ENCODE peak calls at places on chromosomes 7 and 10, in six cellular contexts. One of them, this sample, is unnamed.

GRCh38 chr10:62501547-62501946 is 127.4 kb downstream of the ZNF365 start:
- DNase-seq in HFFc6: peak; percentile 24
- DNase-seq in NCI-H1092: no peak
- DNase-seq in HT-29: no peak
- DNase-seq in NCI-H1417: no peak
- DNase-seq in A549: no peak
- DNase-seq in this sample: no peak

GRCh38 chr10:59508296-59508695 is 145.9 kb upstream of the FAM13C start:
- DNase-seq in HT-29: peak; percentile 3
- DNase-seq in NCI-H1092: no peak
- DNase-seq in NCI-H1417: no peak
- DNase-seq in HFFc6: no peak
- DNase-seq in A549: no peak
- DNase-seq in this sample: peak; percentile 21

GRCh38 chr7:33910756-33911155 is 5.4 kb downstream of the BMPER start:
- DNase-seq in HT-29: no peak
- DNase-seq in NCI-H1417: no peak
- DNase-seq in HFFc6: no peak
- DNase-seq in A549: no peak
- DNase-seq in NCI-H1092: no peak
- DNase-seq in this sample: no peak

GRCh38 chr7:30911561-30911969 is at the start of gene AQP1:
- DNase-seq in HT-29: peak; percentile 58
- DNase-seq in HFFc6: no peak
- DNase-seq in NCI-H1417: no peak
- DNase-seq in A549: no peak
- DNase-seq in NCI-H1092: no peak
- DNase-seq in this sample: no peak

GRCh38 chr10:24382979-24383663 is 174.2 kb downstream of the KIAA1217 start:
- DNase-seq in HFFc6: no peak
- DNase-seq in HT-29: peak; percentile 55
- DNase-seq in A549: no peak
- DNase-seq in NCI-H1092: no peak
- DNase-seq in NCI-H1417: no peak
- DNase-seq in this sample: no peak

GRCh38 chr7:108417926-108418325 is 38.3 kb downstream of the NRCAM start:
- DNase-seq in NCI-H1417: no peak
- DNase-seq in NCI-H1092: no peak
- DNase-seq in HT-29: no peak
- DNase-seq in A549: no peak
- DNase-seq in HFFc6: no peak
- DNase-seq in this sample: peak; percentile 38

GRCh38 chr7:17466201-17466600 is 167.7 kb downstream of the AHR start:
- DNase-seq in NCI-H1092: no peak
- DNase-seq in HFFc6: no peak
- DNase-seq in A549: no peak
- DNase-seq in NCI-H1417: no peak
- DNase-seq in HT-29: no peak
- DNase-seq in this sample: no peak

GRCh38 chr10:69327463-69328345 is 49.4 kb downstream of the HK1 start:
- DNase-seq in HT-29: peak; percentile 79
- DNase-seq in NCI-H1092: peak; percentile 41
- DNase-seq in HFFc6: peak; percentile 65
- DNase-seq in A549: no peak
- DNase-seq in NCI-H1417: no peak
- DNase-seq in this sample: no peak

GRCh38 chr10:62062752-62063512 is 161.4 kb downstream of the ARID5B start:
- DNase-seq in NCI-H1092: no peak
- DNase-seq in HT-29: no peak
- DNase-seq in A549: no peak
- DNase-seq in HFFc6: no peak
- DNase-seq in NCI-H1417: no peak
- DNase-seq in this sample: no peak

GRCh38 chr10:79179404-79180309 is 110.9 kb downstream of the ZMIZ1 start:
- DNase-seq in NCI-H1092: peak; percentile 84
- DNase-seq in HFFc6: no peak
- DNase-seq in NCI-H1417: peak; percentile 55
- DNase-seq in A549: no peak
- DNase-seq in HT-29: no peak
- DNase-seq in this sample: no peak

GRCh38 chr7:106614751-106615150 is 46.2 kb downstream of the CCDC71L start:
- DNase-seq in NCI-H1417: no peak
- DNase-seq in A549: no peak
- DNase-seq in NCI-H1092: no peak
- DNase-seq in HFFc6: no peak
- DNase-seq in HT-29: no peak
- DNase-seq in this sample: no peak

GRCh38 chr7:130009848-130010688 is 41.1 kb downstream of the ZC3HC1 start:
- DNase-seq in NCI-H1417: no peak
- DNase-seq in HT-29: peak; percentile 39
- DNase-seq in NCI-H1092: no peak
- DNase-seq in HFFc6: peak; percentile 92
- DNase-seq in A549: peak; percentile 67
- DNase-seq in this sample: peak; percentile 98

GRCh38 chr10:43128958-43129706 is 9.1 kb upstream of the CSGALNACT2 start:
- DNase-seq in HT-29: no peak
- DNase-seq in HFFc6: peak; percentile 94
- DNase-seq in NCI-H1092: no peak
- DNase-seq in A549: no peak
- DNase-seq in NCI-H1417: no peak
- DNase-seq in this sample: peak; percentile 85

GRCh38 chr7:39453743-39454355 is 112.4 kb upstream of the YAE1 start:
- DNase-seq in NCI-H1092: peak; percentile 5
- DNase-seq in HT-29: peak; percentile 84
- DNase-seq in A549: peak; percentile 25
- DNase-seq in HFFc6: peak; percentile 47
- DNase-seq in NCI-H1417: no peak
- DNase-seq in this sample: peak; percentile 42

GRCh38 chr7:155884225-155885161 is 72.2 kb upstream of the SHH start:
- DNase-seq in NCI-H1417: no peak
- DNase-seq in HT-29: no peak
- DNase-seq in HFFc6: no peak
- DNase-seq in NCI-H1092: no peak
- DNase-seq in A549: no peak
- DNase-seq in this sample: no peak